ENCODE peak calls at places on chromosomes 4 and X, in six cellular contexts. R is heart left ventricle, Q is foreskin fibroblast, A is PC-9, U is cardiac muscle cell, Y is omental fat pad. S is an unnamed sample.
A peak's percentile ranks its signal among the peaks of the same experiment; 100 is the strongest.

GRCh38 chr4:174753031-174753430 is 76.0 kb downstream of the GLRA3 start:
- DNase-seq in U (no peak), R (no peak), A (no peak), Y (no peak), Q (no peak), S (no peak)

GRCh38 chr4:75135068-75135825 is 202.3 kb downstream of the PARM1 start:
- DNase-seq in Y (no peak), U (no peak), Q (no peak), A (no peak), R (no peak), S (no peak)

GRCh38 chrX:47540754-47541538 is 20.1 kb upstream of the ARAF start:
- DNase-seq in R (peak; percentile 86), Y (no peak), U (peak; percentile 89), Q (peak; percentile 91), A (peak; percentile 50), S (peak; percentile 71)

GRCh38 chr4:42070463-42070862 is 80.1 kb downstream of the SLC30A9 start:
- DNase-seq in Y (no peak), A (no peak), Q (no peak), U (no peak), R (no peak), S (no peak)

GRCh38 chrX:50204364-50204899 is at the start of gene CCNB3:
- DNase-seq in Q (peak; percentile 72), Y (peak; percentile 39), A (peak; percentile 33), U (peak; percentile 71), R (peak; percentile 58), S (peak; percentile 8)

GRCh38 chr4:85018983-85019382 is 52.5 kb upstream of the WDFY3 start:
- DNase-seq in R (no peak), Q (no peak), A (no peak), U (no peak), Y (no peak), S (no peak)

GRCh38 chr4:118968006-118968405 is 79.4 kb downstream of the SYNPO2 start:
- DNase-seq in Q (peak; percentile 89), U (peak; percentile 83), Y (no peak), A (peak; percentile 52), R (peak; percentile 65), S (peak; percentile 70)

GRCh38 chr4:174674305-174674840 is 152.1 kb upstream of the HPGD start:
- DNase-seq in R (no peak), A (no peak), Y (no peak), U (no peak), Q (no peak), S (no peak)

GRCh38 chrX:125710403-125711062 is 390.9 kb downstream of the TEX13C start:
- DNase-seq in U (no peak), Y (no peak), Q (no peak), R (no peak), A (no peak), S (no peak)

GRCh38 chrX:119917877-119918276 is 22.2 kb downstream of the AKAP14 start:
- DNase-seq in Q (no peak), U (no peak), Y (no peak), A (no peak), R (no peak), S (no peak)

GRCh38 chr4:153541426-153542096 is 75.4 kb downstream of the TMEM131L start:
- DNase-seq in Q (peak; percentile 88), Y (no peak), R (no peak), U (no peak), A (no peak), S (peak; percentile 52)

GRCh38 chr4:94235825-94236224 is 28.2 kb downstream of the SMARCAD1 start:
- DNase-seq in A (no peak), R (no peak), U (no peak), Y (no peak), Q (no peak), S (no peak)

GRCh38 chrX:40244980-40245379 is 147.2 kb upstream of the BCOR start:
- DNase-seq in R (no peak), A (no peak), Y (no peak), U (peak; percentile 27), Q (peak; percentile 7), S (no peak)

GRCh38 chr4:111959202-111959601 is 186.1 kb upstream of the FAM241A start:
- DNase-seq in R (no peak), U (no peak), Y (no peak), A (peak; percentile 19), Q (peak; percentile 93), S (no peak)

GRCh38 chr4:23005691-23006090 is 313.0 kb downstream of the GBA3 start:
- DNase-seq in A (no peak), U (no peak), Q (no peak), Y (no peak), R (no peak), S (no peak)

GRCh38 chr4:25144870-25145481 is 15.3 kb downstream of the SEPSECS start:
- DNase-seq in Q (peak; percentile 52), Y (no peak), U (peak; percentile 32), R (no peak), A (no peak), S (no peak)

GRCh38 chr4:127284236-127284635 is 348.5 kb upstream of the INTU start:
- DNase-seq in U (no peak), Y (no peak), Q (peak; percentile 35), A (no peak), R (no peak), S (no peak)

GRCh38 chrX:112759512-112759911 is 79.8 kb upstream of the LHFPL1 start:
- DNase-seq in Q (no peak), U (no peak), R (no peak), A (no peak), Y (no peak), S (no peak)

GRCh38 chr4:38664704-38665401 is 854 bp downstream of the KLF3 start:
- DNase-seq in U (peak; percentile 71), A (peak; percentile 47), Y (no peak), R (peak; percentile 75), Q (peak; percentile 65), S (no peak)

GRCh38 chr4:8846864-8847263 is 24.8 kb downstream of the HMX1 start:
- DNase-seq in A (no peak), Q (no peak), U (no peak), Y (no peak), R (no peak), S (no peak)

GRCh38 chr4:173498023-173498422 is 32.0 kb downstream of the HAND2 start:
- DNase-seq in Q (no peak), U (no peak), A (no peak), Y (no peak), R (no peak), S (no peak)

GRCh38 chr4:37661643-37662221 is 24.4 kb downstream of the RELL1 start:
- DNase-seq in R (no peak), Q (peak; percentile 70), A (no peak), U (no peak), Y (no peak), S (peak; percentile 61)

GRCh38 chr4:107857741-107858140 is 33.0 kb downstream of the SGMS2 start:
- DNase-seq in A (no peak), Y (no peak), U (no peak), Q (no peak), R (no peak), S (no peak)

GRCh38 chr4:36709986-36710385 is 428.6 kb downstream of the DTHD1 start:
- DNase-seq in Y (no peak), R (no peak), Q (no peak), U (no peak), A (no peak), S (no peak)

GRCh38 chrX:23493941-23494374 is 159.3 kb downstream of the PTCHD1 start:
- DNase-seq in U (no peak), Y (no peak), R (no peak), A (peak; percentile 32), Q (no peak), S (no peak)

GRCh38 chrX:3262906-3263305 is 83.5 kb downstream of the MXRA5 start:
- DNase-seq in U (no peak), Q (peak; percentile 86), R (no peak), Y (no peak), A (no peak), S (peak; percentile 67)

GRCh38 chr4:87425711-87426110 is 3.3 kb downstream of the NUDT9 start:
- DNase-seq in A (no peak), U (no peak), Q (peak; percentile 4), R (no peak), Y (no peak), S (no peak)

GRCh38 chr4:87423313-87424031 is 1.1 kb downstream of the NUDT9 start:
- DNase-seq in A (no peak), Y (no peak), U (no peak), Q (peak; percentile 30), R (no peak), S (no peak)

GRCh38 chr4:87420431-87420830 is 1.9 kb upstream of the NUDT9 start:
- DNase-seq in U (no peak), Q (no peak), A (no peak), Y (no peak), R (no peak), S (no peak)

GRCh38 chr4:87419578-87420249 is 2.7 kb upstream of the NUDT9 start:
- DNase-seq in U (no peak), A (no peak), Q (no peak), Y (no peak), R (no peak), S (no peak)

GRCh38 chr4:87422104-87423052 is at the start of gene NUDT9:
- DNase-seq in R (peak; percentile 95), Y (peak; percentile 91), A (peak; percentile 83), Q (peak; percentile 97), U (peak; percentile 94), S (peak; percentile 84)
- TF ChIP-seq CTCF in R (no peak), Y (no peak), A (no peak), Q (no peak), U (no peak), S (no peak)

DNA sequence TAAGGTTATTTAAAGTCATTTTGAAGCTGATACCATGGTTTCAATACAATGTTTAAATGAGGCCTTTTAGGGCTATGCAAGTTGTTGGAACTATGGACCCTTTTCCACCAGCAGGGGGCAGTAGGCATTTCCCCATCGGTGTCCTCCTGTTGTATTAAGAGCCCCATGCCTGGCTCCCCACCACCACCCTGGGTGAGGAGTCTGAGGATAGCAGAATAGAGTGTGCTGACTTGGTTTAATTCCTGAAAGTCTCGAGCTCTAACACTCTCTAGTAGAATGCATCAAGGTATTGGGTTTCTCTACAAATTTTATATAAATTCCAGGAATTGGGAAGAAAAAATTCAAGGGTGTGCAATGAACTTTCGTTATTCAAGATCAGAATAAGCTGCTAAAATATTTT is 234.8 kb upstream of the JADE1 start:
- DNase-seq in Y (peak; percentile 40), U (peak; percentile 65), A (no peak), R (peak; percentile 43), Q (peak; percentile 62), S (no peak)
- TF ChIP-seq CTCF in Y (no peak), U (peak; percentile 73), A (peak; percentile 65), R (peak; percentile 63), Q (peak; percentile 47), S (peak; percentile 48)

GRCh38 chr4:1948232-1948631 is 60.5 kb downstream of the NELFA start:
- DNase-seq in A (no peak), Q (no peak), Y (no peak), R (no peak), U (no peak), S (no peak)
- TF ChIP-seq CTCF in A (no peak), Q (no peak), Y (no peak), R (no peak), U (no peak), S (no peak)

DNA sequence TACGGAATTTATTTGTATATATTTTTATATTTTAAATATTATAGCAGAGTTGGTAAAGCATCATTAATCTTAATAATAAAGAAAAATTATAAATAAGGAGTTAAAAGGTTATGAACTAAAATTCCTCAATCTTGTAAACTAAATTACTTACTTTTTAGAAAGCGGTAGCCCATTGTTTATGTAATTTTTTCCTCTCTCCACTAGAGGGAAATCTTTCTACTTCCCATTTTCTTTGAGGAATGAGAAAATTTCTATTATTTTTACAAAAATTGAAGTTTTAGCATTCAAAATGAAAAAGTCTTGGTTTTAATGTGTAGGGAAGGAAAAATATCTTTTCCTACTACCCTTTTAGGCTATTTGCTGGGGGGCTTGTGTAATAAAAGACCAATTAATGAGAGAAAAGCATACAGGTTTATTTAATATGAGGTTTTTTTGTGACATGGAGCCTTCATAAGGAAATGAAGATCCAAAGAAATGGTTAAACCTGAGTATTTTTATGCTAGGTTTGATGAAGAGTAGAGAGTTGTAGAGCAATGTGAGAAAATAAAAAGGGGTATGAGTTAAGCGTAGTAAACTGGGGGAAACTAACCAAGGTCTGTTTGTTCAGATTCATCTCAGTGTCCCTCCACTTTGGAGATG is 68.7 kb upstream of the ADAD1 start:
- DNase-seq in Y (no peak), A (no peak), R (no peak), U (no peak), Q (peak; percentile 25), S (no peak)
- TF ChIP-seq CTCF in Y (no peak), A (peak; percentile 78), R (peak; percentile 45), U (peak; percentile 56), Q (peak; percentile 38), S (peak; percentile 47)